ENCODE peak calls at places on chromosome 5, in nine cellular contexts. G, H, A, F, D, Z, O, W and S are unnamed samples.

GRCh38 chr5:93915142-93915553 is 173.7 kb upstream of the POU5F2 start:
- DNase-seq in G (peak), A (no peak), Z (no peak), D (no peak), W (no peak), O (peak), H (no peak), F (no peak), S (no peak)

GRCh38 chr5:127216906-127217675 is 73.5 kb upstream of the MEGF10 start:
- DNase-seq in H (no peak), D (no peak), O (peak), W (no peak), Z (no peak), G (peak), A (no peak), F (no peak), S (no peak)

GRCh38 chr5:19885040-19885824 is 102.8 kb downstream of the CDH18 start:
- DNase-seq in D (no peak), H (no peak), G (peak), O (no peak), A (no peak), Z (no peak), F (no peak), W (no peak), S (no peak)

GRCh38 chr5:95727764-95728191 is 3.4 kb upstream of the RHOBTB3 start:
- DNase-seq in Z (no peak), H (no peak), G (no peak), O (no peak), D (no peak), F (no peak), A (no peak), W (no peak), S (no peak)

GRCh38 chr5:21397693-21398092 is 1409.7 kb upstream of the CDH18 start:
- DNase-seq in Z (no peak), H (no peak), D (no peak), A (no peak), F (no peak), W (no peak), O (no peak), G (no peak), S (no peak)

GRCh38 chr5:127907907-127908306 is 175.7 kb upstream of the SLC12A2 start:
- DNase-seq in D (no peak), Z (no peak), A (no peak), O (no peak), F (no peak), W (no peak), H (no peak), G (no peak), S (no peak)

GRCh38 chr5:71658916-71659661 is 60.0 kb upstream of the CARTPT start:
- DNase-seq in G (peak), O (no peak), W (no peak), A (no peak), F (no peak), D (no peak), Z (no peak), H (no peak), S (no peak)

GRCh38 chr5:154771383-154771901 is 16.3 kb downstream of the LARP1 start:
- DNase-seq in D (no peak), Z (no peak), A (no peak), O (peak), F (no peak), G (peak), W (no peak), H (no peak), S (no peak)

GRCh38 chr5:38724301-38725030 is 121.3 kb upstream of the OSMR start:
- DNase-seq in W (no peak), G (no peak), A (no peak), F (no peak), Z (no peak), H (no peak), D (no peak), O (peak), S (no peak)

GRCh38 chr5:137036630-137037029 is 462.5 kb downstream of the SPOCK1 start:
- DNase-seq in G (no peak), Z (no peak), D (no peak), F (no peak), A (no peak), H (peak), W (no peak), O (no peak), S (no peak)

GRCh38 chr5:133386662-133387061 is 225.7 kb downstream of the FSTL4 start:
- DNase-seq in O (no peak), H (no peak), A (peak), G (no peak), W (no peak), Z (no peak), D (no peak), F (no peak), S (no peak)

GRCh38 chr5:40220260-40220659 is 459.5 kb upstream of the PTGER4 start:
- DNase-seq in G (peak), W (no peak), A (no peak), F (no peak), O (no peak), H (no peak), D (no peak), Z (no peak), S (no peak)

GRCh38 chr5:163815240-163815791 is 309.9 kb downstream of the MAT2B start:
- DNase-seq in G (no peak), D (no peak), A (no peak), O (no peak), Z (no peak), F (no peak), H (no peak), W (no peak), S (no peak)

GRCh38 chr5:137822158-137822764 is 45.4 kb upstream of the MYOT start:
- DNase-seq in F (no peak), W (no peak), G (peak), Z (no peak), A (no peak), H (no peak), D (no peak), O (peak), S (no peak)

GRCh38 chr5:135124128-135124527 is 90.1 kb upstream of the PITX1 start:
- DNase-seq in H (no peak), O (no peak), F (no peak), G (no peak), A (no peak), W (no peak), D (no peak), Z (no peak), S (no peak)

GRCh38 chr5:103120607-103121200 is 603 bp downstream of the PPIP5K2 start:
- DNase-seq in H (no peak), F (no peak), A (no peak), O (peak), D (no peak), G (peak), W (no peak), Z (no peak), S (no peak)

GRCh38 chr5:135551593-135552447 is 16.1 kb upstream of the NEUROG1 start:
- DNase-seq in A (peak), G (peak), W (peak), H (no peak), F (peak), D (peak), Z (peak), O (peak), S (peak)

GRCh38 chr5:126368239-126368812 is 54.9 kb upstream of the GRAMD2B start:
- DNase-seq in O (no peak), W (no peak), H (no peak), A (no peak), Z (no peak), F (no peak), G (no peak), D (no peak), S (no peak)

GRCh38 chr5:80346055-80346454 is 26.3 kb downstream of the SPZ1 start:
- DNase-seq in A (no peak), O (peak), F (no peak), Z (no peak), D (no peak), H (no peak), G (peak), W (no peak), S (no peak)

GRCh38 chr5:38478166-38478565 is 78.3 kb downstream of the LIFR start:
- DNase-seq in F (no peak), A (no peak), Z (no peak), W (no peak), D (no peak), O (no peak), H (no peak), G (no peak), S (no peak)

GRCh38 chr5:93674866-93675457 is 66.4 kb downstream of the POU5F2 start:
- DNase-seq in D (no peak), G (no peak), W (no peak), F (no peak), H (no peak), A (no peak), O (no peak), Z (no peak), S (no peak)

GRCh38 chr5:78778538-78778937 is 130.0 kb upstream of the LHFPL2 start:
- DNase-seq in D (no peak), O (peak), H (no peak), G (peak), A (no peak), F (no peak), Z (no peak), W (no peak), S (no peak)

GRCh38 chr5:14322437-14323187 is 179.5 kb downstream of the TRIO start:
- DNase-seq in D (no peak), H (no peak), W (no peak), A (no peak), Z (no peak), G (no peak), F (no peak), O (no peak), S (no peak)